ENCODE peak calls at places on chromosomes 5 and 9, in nine cellular contexts. X is Calu3, L is fibroblast of mammary gland, I is neural crest cell, G is AG09309, Q is GM10248, E is pancreas, B is choroid plexus epithelial cell, Z is GM20000. J is an unnamed sample.

GRCh38 chr9:100354121-100354800 is 1.5 kb upstream of the TEX10 start:
- DNase-seq in X (no peak), L (no peak), I (no peak), G (no peak), Q (no peak), E (no peak), B (no peak), Z (no peak), J (no peak)

GRCh38 chr9:110731437-110732028 is 62.9 kb downstream of the MUSK start:
- DNase-seq in X (no peak), L (no peak), I (no peak), G (no peak), Q (no peak), E (no peak), B (no peak), Z (no peak), J (no peak)

GRCh38 chr9:130957451-130958203 is 18.6 kb upstream of the FIBCD1 start:
- DNase-seq in X (no peak), L (no peak), I (no peak), G (no peak), Q (no peak), E (no peak), B (no peak), Z (no peak), J (no peak)

GRCh38 chr5:57824047-57824446 is 341.4 kb upstream of the ACTBL2 start:
- DNase-seq in X (peak), L (peak), I (no peak), G (peak), Q (no peak), E (no peak), B (peak), Z (no peak), J (no peak)

GRCh38 chr9:8419871-8420270 is 620.3 kb upstream of the DMAC1 start:
- DNase-seq in X (no peak), L (peak), I (no peak), G (peak), Q (no peak), E (no peak), B (no peak), Z (no peak), J (no peak)

GRCh38 chr9:14027114-14027812 is 286.7 kb downstream of the NFIB start:
- DNase-seq in X (peak), L (no peak), I (no peak), G (no peak), Q (no peak), E (no peak), B (peak), Z (no peak), J (no peak)

GRCh38 chr9:5947912-5948311 is 57.2 kb downstream of the MLANA start:
- DNase-seq in X (no peak), L (no peak), I (no peak), G (no peak), Q (no peak), E (no peak), B (peak), Z (no peak), J (no peak)

GRCh38 chr9:102631559-102631958 is 363.6 kb upstream of the CYLC2 start:
- DNase-seq in X (no peak), L (peak), I (no peak), G (no peak), Q (no peak), E (no peak), B (peak), Z (no peak), J (no peak)

GRCh38 chr9:93567271-93567959 is 9.0 kb upstream of the PHF2 start:
- DNase-seq in X (no peak), L (no peak), I (no peak), G (no peak), Q (no peak), E (no peak), B (no peak), Z (no peak), J (no peak)

GRCh38 chr5:35136386-35136785 is 88.6 kb upstream of the AGXT2 start:
- DNase-seq in X (no peak), L (peak), I (no peak), G (peak), Q (no peak), E (no peak), B (peak), Z (no peak), J (peak)

GRCh38 chr9:98031935-98032334 is 24.6 kb upstream of the NANS start:
- DNase-seq in X (no peak), L (no peak), I (no peak), G (no peak), Q (no peak), E (no peak), B (peak), Z (no peak), J (no peak)

GRCh38 chr9:134239939-134240338 is 75.6 kb upstream of the RNU6ATAC start:
- DNase-seq in X (no peak), L (no peak), I (no peak), G (no peak), Q (no peak), E (no peak), B (no peak), Z (no peak), J (no peak)

GRCh38 chr5:132837868-132838267 is 7.4 kb upstream of the SHROOM1 start:
- DNase-seq in X (peak), L (no peak), I (no peak), G (no peak), Q (no peak), E (no peak), B (no peak), Z (no peak), J (no peak)

GRCh38 chr9:76634356-76635054 is 129.7 kb upstream of the PCA3 start:
- DNase-seq in X (peak), L (peak), I (no peak), G (no peak), Q (no peak), E (no peak), B (peak), Z (no peak), J (no peak)

GRCh38 chr9:134358026-134358967 is 32.0 kb downstream of the RXRA start:
- DNase-seq in X (no peak), L (no peak), I (no peak), G (no peak), Q (no peak), E (no peak), B (no peak), Z (no peak), J (no peak)

GRCh38 chr5:77900691-77901090 is 124.6 kb upstream of the TBCA start:
- DNase-seq in X (no peak), L (no peak), I (no peak), G (no peak), Q (no peak), E (no peak), B (no peak), Z (no peak), J (no peak)

GRCh38 chr5:142433526-142434321 is 108.9 kb upstream of the SPRY4 start:
- DNase-seq in X (peak), L (peak), I (no peak), G (no peak), Q (no peak), E (no peak), B (peak), Z (no peak), J (peak)

GRCh38 chr5:329758-330149 is 8.2 kb downstream of the AHRR start:
- DNase-seq in X (no peak), L (no peak), I (no peak), G (no peak), Q (no peak), E (no peak), B (no peak), Z (no peak), J (no peak)

GRCh38 chr5:122942164-122942914 is 94.2 kb downstream of the PPIC start:
- DNase-seq in X (no peak), L (peak), I (no peak), G (no peak), Q (no peak), E (no peak), B (peak), Z (no peak), J (peak)

GRCh38 chr5:77658662-77659061 is 20.1 kb upstream of the OTP start:
- DNase-seq in X (no peak), L (no peak), I (no peak), G (no peak), Q (no peak), E (no peak), B (no peak), Z (no peak), J (no peak)

GRCh38 chr5:130037905-130038304 is 133.6 kb downstream of the CHSY3 start:
- DNase-seq in X (no peak), L (no peak), I (no peak), G (no peak), Q (no peak), E (no peak), B (no peak), Z (no peak), J (no peak)

GRCh38 chr5:124754206-124754927 is 7.9 kb upstream of the ZNF608 start:
- DNase-seq in X (no peak), L (no peak), I (no peak), G (no peak), Q (no peak), E (no peak), B (no peak), Z (no peak), J (no peak)

GRCh38 chr9:130243015-130243881 is 22.3 kb upstream of the HMCN2 start:
- DNase-seq in X (peak), L (peak), I (peak), G (no peak), Q (peak), E (peak), B (peak), Z (peak), J (no peak)

GRCh38 chr9:98652302-98652701 is 56.4 kb downstream of the GABBR2 start:
- DNase-seq in X (no peak), L (no peak), I (no peak), G (no peak), Q (no peak), E (no peak), B (no peak), Z (no peak), J (no peak)

GRCh38 chr9:110971234-110971633 is 67.0 kb downstream of the LPAR1 start:
- DNase-seq in X (no peak), L (peak), I (no peak), G (no peak), Q (no peak), E (no peak), B (no peak), Z (no peak), J (no peak)

GRCh38 chr9:100838857-100839256 is 189.7 kb upstream of the PLPPR1 start:
- DNase-seq in X (no peak), L (no peak), I (no peak), G (no peak), Q (no peak), E (no peak), B (no peak), Z (no peak), J (no peak)

GRCh38 chr9:76699966-76700365 is 64.3 kb upstream of the PCA3 start:
- DNase-seq in X (no peak), L (peak), I (no peak), G (peak), Q (no peak), E (no peak), B (peak), Z (no peak), J (peak)

GRCh38 chr5:73705364-73705763 is 79.4 kb downstream of the ARHGEF28 start:
- DNase-seq in X (no peak), L (no peak), I (no peak), G (no peak), Q (no peak), E (no peak), B (no peak), Z (no peak), J (no peak)
- TF ChIP-seq CTCF in X (no peak), L (no peak), I (peak), G (no peak), Q (no peak), E (no peak), B (peak), Z (no peak), J (no peak)

DNA sequence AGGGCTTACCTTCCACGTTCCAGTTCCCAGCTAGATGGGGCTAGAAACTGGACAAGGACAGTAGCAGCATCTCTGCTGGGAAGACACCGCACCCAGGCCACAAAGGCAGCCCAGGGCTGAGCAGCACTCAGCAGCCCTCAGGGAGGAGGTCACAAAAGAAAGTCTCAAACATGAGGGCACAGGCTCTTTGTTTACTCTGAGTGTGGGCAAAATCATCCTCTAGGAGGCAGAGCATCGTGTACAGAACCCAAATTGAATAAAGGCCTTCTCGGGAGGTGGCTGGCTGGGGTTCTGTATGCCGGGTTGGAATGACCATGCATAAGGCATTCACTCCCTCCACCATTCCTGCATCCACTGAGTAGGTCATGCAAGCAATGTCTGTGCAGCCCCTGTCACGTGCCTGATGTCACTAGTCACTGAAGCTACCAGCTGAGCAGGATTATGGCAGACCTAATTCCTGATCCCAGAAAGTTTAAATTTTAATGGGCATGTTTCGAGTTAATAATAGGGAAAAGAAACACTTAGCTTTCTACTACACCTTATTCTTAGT is 412.8 kb downstream of the SPOCK1 start:
- DNase-seq in X (no peak), L (no peak), I (no peak), G (no peak), Q (no peak), E (no peak), B (no peak), Z (no peak), J (no peak)
- TF ChIP-seq CTCF in X (no peak), L (no peak), I (no peak), G (no peak), Q (no peak), E (no peak), B (no peak), Z (no peak), J (no peak)

GRCh38 chr5:150129813-150130492 is 25.7 kb downstream of the PDGFRB start:
- DNase-seq in X (peak), L (peak), I (peak), G (no peak), Q (peak), E (peak), B (peak), Z (peak), J (no peak)
- TF ChIP-seq CTCF in X (peak), L (peak), I (peak), G (peak), Q (peak), E (peak), B (peak), Z (peak), J (peak)

DNA sequence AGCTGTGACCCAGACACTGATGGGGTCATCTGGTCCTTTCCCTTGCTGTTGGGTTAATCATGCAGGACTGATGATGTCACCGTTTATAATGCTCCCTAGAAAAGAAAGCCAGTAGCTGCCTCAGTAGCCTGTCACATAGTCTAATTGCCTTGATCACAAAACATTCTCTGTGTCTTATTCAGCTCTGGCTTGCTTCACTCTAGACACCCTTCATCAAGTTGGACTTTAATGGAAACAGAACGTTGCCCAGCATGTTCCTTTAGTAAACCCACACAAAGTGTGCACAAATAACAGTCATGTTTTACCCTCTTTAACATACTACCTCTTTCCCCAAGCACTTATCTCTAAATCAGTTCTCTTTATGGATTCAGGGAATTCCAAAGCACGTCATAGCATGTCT is 170.9 kb downstream of the SGCD start:
- DNase-seq in X (no peak), L (peak), I (no peak), G (no peak), Q (no peak), E (no peak), B (no peak), Z (no peak), J (no peak)
- TF ChIP-seq CTCF in X (no peak), L (no peak), I (no peak), G (no peak), Q (no peak), E (no peak), B (no peak), Z (no peak), J (no peak)

GRCh38 chr5:111463304-111463703 is 49.0 kb downstream of the STARD4 start:
- DNase-seq in X (no peak), L (no peak), I (no peak), G (no peak), Q (no peak), E (no peak), B (no peak), Z (no peak), J (no peak)

GRCh38 chr5:111461934-111462333 is 50.4 kb downstream of the STARD4 start:
- DNase-seq in X (no peak), L (no peak), I (no peak), G (no peak), Q (no peak), E (no peak), B (no peak), Z (no peak), J (no peak)

DNA sequence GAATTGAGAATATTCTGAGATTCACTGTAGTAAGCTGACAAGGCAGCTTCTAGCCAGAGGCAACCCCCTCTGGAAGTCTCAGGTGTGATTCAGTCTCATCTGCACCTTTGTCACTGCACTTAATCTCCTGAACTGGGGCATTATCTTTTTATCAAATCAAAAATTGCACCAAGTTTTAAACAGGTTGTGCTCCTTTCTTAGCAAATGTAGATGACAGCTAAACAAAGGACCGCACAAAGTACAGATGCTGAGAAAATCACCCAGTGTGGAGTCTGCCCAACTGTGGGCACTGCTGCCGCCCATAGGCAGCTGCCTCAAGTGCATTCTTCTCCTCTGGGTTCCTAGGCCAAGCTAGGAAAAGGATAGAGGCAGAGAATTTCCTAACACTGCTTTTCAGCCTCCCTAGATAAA is 51.1 kb downstream of the STARD4 start:
- DNase-seq in X (no peak), L (peak), I (peak), G (no peak), Q (peak), E (no peak), B (peak), Z (no peak), J (no peak)
- TF ChIP-seq CTCF in X (no peak), L (peak), I (peak), G (peak), Q (no peak), E (no peak), B (peak), Z (peak), J (peak)

GRCh38 chr5:73726071-73726470 is 100.1 kb downstream of the ARHGEF28 start:
- DNase-seq in X (no peak), L (no peak), I (no peak), G (no peak), Q (no peak), E (no peak), B (no peak), Z (no peak), J (no peak)
- TF ChIP-seq CTCF in X (no peak), L (no peak), I (no peak), G (no peak), Q (no peak), E (no peak), B (no peak), Z (no peak), J (no peak)

DNA sequence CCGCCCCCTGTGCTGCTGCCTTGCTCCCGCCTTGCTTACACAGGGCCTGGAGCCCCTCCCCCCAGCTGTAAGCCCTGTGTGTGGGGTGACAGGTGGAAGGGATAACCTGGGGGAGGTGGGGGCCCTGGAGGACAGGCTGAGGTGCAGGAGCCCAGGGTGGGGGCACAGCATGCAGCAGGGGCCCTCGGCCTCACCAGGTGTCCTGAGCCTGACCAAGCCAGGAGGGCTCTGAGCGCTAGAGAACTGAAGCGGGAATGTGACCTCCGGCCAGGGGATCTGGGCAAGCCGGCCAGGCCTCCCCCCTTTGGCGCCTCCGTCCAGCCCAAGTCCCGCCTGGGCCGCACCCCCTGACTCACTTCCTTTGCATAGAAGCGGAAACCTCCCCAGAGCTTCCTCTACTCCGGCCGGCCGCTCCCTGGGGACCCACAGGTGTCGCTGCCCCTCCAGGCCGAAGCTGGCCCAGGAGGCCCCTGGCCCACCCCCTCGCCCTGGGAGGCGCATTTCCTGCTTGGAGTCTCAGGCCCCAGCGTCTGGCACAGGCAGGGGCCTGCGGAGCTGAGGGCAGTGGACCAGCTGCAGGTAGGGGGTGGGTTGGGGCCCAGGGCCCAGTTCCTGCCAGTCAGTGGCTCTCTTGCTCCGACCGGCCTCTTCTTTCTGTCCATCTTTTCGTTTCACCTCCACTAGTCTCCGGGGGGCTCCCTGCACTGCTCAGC is at the start of gene TOR4A:
- DNase-seq in X (peak), L (peak), I (no peak), G (no peak), Q (peak), E (peak), B (peak), Z (peak), J (peak)
- TF ChIP-seq CTCF in X (no peak), L (no peak), I (no peak), G (peak), Q (peak), E (no peak), B (peak), Z (peak), J (peak)

DNA sequence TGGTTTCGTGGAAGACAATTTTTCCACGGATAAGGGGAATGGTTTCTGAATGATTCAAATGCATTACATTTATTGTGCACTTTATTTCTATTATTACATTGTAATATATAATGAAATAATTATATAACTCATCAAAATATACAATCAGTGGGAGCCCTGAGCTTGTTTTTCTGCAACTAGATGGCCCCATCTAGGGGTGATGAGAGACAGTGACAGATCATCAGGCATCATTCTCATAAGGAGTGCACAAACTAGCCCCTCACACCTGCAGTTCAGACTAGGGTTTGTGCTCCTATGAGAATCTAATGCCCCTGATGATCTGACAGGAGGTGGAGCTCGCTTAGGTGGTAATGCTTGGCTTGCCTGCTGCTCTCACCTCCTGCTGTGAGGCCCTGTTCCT is 6.4 kb downstream of the ISCA1 start:
- DNase-seq in X (no peak), L (no peak), I (no peak), G (no peak), Q (no peak), E (no peak), B (peak), Z (no peak), J (no peak)
- TF ChIP-seq CTCF in X (no peak), L (peak), I (peak), G (peak), Q (no peak), E (no peak), B (peak), Z (no peak), J (no peak)

J was measured in BJ.